ENCODE peak calls at places on chromosome 9, in six cellular contexts. R, Z, X, Q, L and J are unnamed samples.

GRCh38 chr9:136482046-136482792 is 621 bp downstream of the SEC16A start:
- DNase-seq in R (no peak), Z (no peak), X (peak), Q (peak), L (no peak), J (no peak)

GRCh38 chr9:137077010-137077747 is at the start of gene UAP1L1:
- DNase-seq in R (peak), Z (peak), X (peak), Q (peak), L (peak), J (peak)

GRCh38 chr9:77714077-77714549 is 66.0 kb upstream of the GNA14 start:
- DNase-seq in R (no peak), Z (no peak), X (no peak), Q (no peak), L (no peak), J (no peak)

GRCh38 chr9:4964540-4964939 is 20.5 kb upstream of the JAK2 start:
- DNase-seq in R (no peak), Z (no peak), X (no peak), Q (no peak), L (no peak), J (no peak)

GRCh38 chr9:130936285-130937117 is 2.5 kb downstream of the FIBCD1 start:
- DNase-seq in R (peak), Z (no peak), X (no peak), Q (no peak), L (no peak), J (no peak)

GRCh38 chr9:121912812-121913627 is 180.1 kb downstream of the TTLL11 start:
- DNase-seq in R (no peak), Z (no peak), X (no peak), Q (no peak), L (no peak), J (no peak)

GRCh38 chr9:77161966-77162365 is 15.4 kb upstream of the VPS13A start:
- DNase-seq in R (no peak), Z (no peak), X (no peak), Q (no peak), L (no peak), J (no peak)

GRCh38 chr9:7042124-7042523 is 284.4 kb downstream of the KDM4C start:
- DNase-seq in R (no peak), Z (no peak), X (no peak), Q (no peak), L (no peak), J (no peak)

GRCh38 chr9:78044189-78044588 is 12.6 kb upstream of the GNAQ start:
- DNase-seq in R (no peak), Z (peak), X (no peak), Q (no peak), L (no peak), J (no peak)

GRCh38 chr9:108186996-108187395 is 668.8 kb downstream of the ACTL7B start:
- DNase-seq in R (peak), Z (peak), X (no peak), Q (no peak), L (no peak), J (no peak)

GRCh38 chr9:122127396-122127798 is 32.2 kb downstream of the NDUFA8 start:
- DNase-seq in R (peak), Z (no peak), X (no peak), Q (no peak), L (no peak), J (no peak)

GRCh38 chr9:125233678-125234077 is 7.5 kb downstream of the HSPA5 start:
- DNase-seq in R (peak), Z (no peak), X (no peak), Q (no peak), L (no peak), J (no peak)

GRCh38 chr9:133818444-133818843 is 80.3 kb upstream of the SARDH start:
- DNase-seq in R (no peak), Z (no peak), X (no peak), Q (no peak), L (no peak), J (no peak)

GRCh38 chr9:6383551-6384225 is 29.3 kb upstream of the UHRF2 start:
- DNase-seq in R (no peak), Z (no peak), X (no peak), Q (no peak), L (no peak), J (no peak)

GRCh38 chr9:128120061-128120740 is 7.3 kb downstream of the PTGES2 start:
- DNase-seq in R (no peak), Z (peak), X (no peak), Q (no peak), L (no peak), J (no peak)

GRCh38 chr9:77964258-77964657 is 67.4 kb downstream of the GNAQ start:
- DNase-seq in R (no peak), Z (no peak), X (no peak), Q (no peak), L (no peak), J (no peak)

GRCh38 chr9:109158656-109159055 is 8.4 kb downstream of the FRRS1L start:
- DNase-seq in R (no peak), Z (no peak), X (no peak), Q (no peak), L (no peak), J (no peak)

GRCh38 chr9:136865768-136866103 is 372 bp downstream of the EDF1 start:
- DNase-seq in R (no peak), Z (peak), X (no peak), Q (peak), L (no peak), J (no peak)

GRCh38 chr9:68851657-68852056 is 146.6 kb downstream of the PIP5K1B start:
- DNase-seq in R (no peak), Z (no peak), X (no peak), Q (no peak), L (no peak), J (no peak)

GRCh38 chr9:38435526-38435925 is 11.3 kb upstream of the IGFBPL1 start:
- DNase-seq in R (no peak), Z (no peak), X (no peak), Q (no peak), L (no peak), J (no peak)

GRCh38 chr9:133558191-133559126 is 24.0 kb downstream of the ADAMTSL2 start:
- DNase-seq in R (peak), Z (no peak), X (peak), Q (peak), L (peak), J (no peak)

GRCh38 chr9:131398204-131398603 is 4.3 kb downstream of the PRRC2B start:
- DNase-seq in R (peak), Z (peak), X (peak), Q (no peak), L (no peak), J (peak)

GRCh38 chr9:121840838-121841760 is 189.7 kb downstream of the DAB2IP start:
- DNase-seq in R (peak), Z (peak), X (peak), Q (no peak), L (no peak), J (peak)

GRCh38 chr9:127129073-127129717 is 6.8 kb upstream of the ANGPTL2 start:
- DNase-seq in R (no peak), Z (no peak), X (no peak), Q (no peak), L (no peak), J (no peak)

GRCh38 chr9:93079371-93079770 is 16.6 kb upstream of the CARD19 start:
- DNase-seq in R (peak), Z (no peak), X (no peak), Q (no peak), L (no peak), J (no peak)

GRCh38 chr9:122346478-122347347 is 24.1 kb upstream of the PTGS1 start:
- DNase-seq in R (peak), Z (peak), X (no peak), Q (no peak), L (no peak), J (no peak)

GRCh38 chr9:134206317-134207300 is 42.2 kb upstream of the RNU6ATAC start:
- DNase-seq in R (peak), Z (no peak), X (no peak), Q (no peak), L (peak), J (no peak)

GRCh38 chr9:16921855-16922254 is 51.4 kb upstream of the BNC2 start:
- DNase-seq in R (no peak), Z (no peak), X (no peak), Q (no peak), L (no peak), J (no peak)

GRCh38 chr9:15142903-15143534 is 164.0 kb downstream of the TTC39B start:
- DNase-seq in R (no peak), Z (no peak), X (peak), Q (no peak), L (peak), J (no peak)

GRCh38 chr9:123996731-123997421 is 14.7 kb upstream of the LHX2 start:
- DNase-seq in R (peak), Z (peak), X (no peak), Q (no peak), L (peak), J (no peak)